ENCODE peak calls at places on chromosomes 16 and 17, in six cellular contexts. Y, N, O, A, J and U are unnamed samples.
A peak's percentile ranks its signal among the peaks of the same experiment; 100 is the strongest.

GRCh38 chr17:48997827-48998556 is 807 bp downstream of the IGF2BP1 start:
- DNase-seq in N (no peak), J (no peak), A (no peak), Y (no peak), O (no peak), U (no peak)

GRCh38 chr17:68199837-68200688 is 47.8 kb upstream of the AMZ2 start:
- DNase-seq in Y (no peak), N (no peak), A (no peak), O (no peak), J (peak; percentile 14), U (peak; percentile 68)

GRCh38 chr17:39834017-39834416 is 30.1 kb downstream of the IKZF3 start:
- DNase-seq in N (no peak), Y (no peak), J (no peak), O (no peak), A (no peak), U (no peak)

GRCh38 chr16:65497571-65497970 is 375.7 kb upstream of the CDH11 start:
- DNase-seq in J (no peak), N (no peak), A (no peak), O (no peak), Y (no peak), U (no peak)

GRCh38 chr17:263773-264172 is 82.3 kb upstream of the DOC2B start:
- DNase-seq in Y (no peak), A (no peak), O (no peak), N (no peak), J (peak; percentile 6), U (no peak)

GRCh38 chr16:67454104-67454503 is 23.2 kb downstream of the HSD11B2 start:
- DNase-seq in N (no peak), A (no peak), Y (no peak), O (no peak), J (no peak), U (no peak)

GRCh38 chr17:17868637-17869522 is 32.1 kb upstream of the SREBF1 start:
- DNase-seq in Y (no peak), O (no peak), A (no peak), N (no peak), J (no peak), U (no peak)

GRCh38 chr17:8397636-8398035 is at the start of gene RNF222:
- DNase-seq in Y (no peak), O (no peak), A (no peak), J (no peak), N (no peak), U (peak; percentile 85)

GRCh38 chr17:32927724-32928526 is at the start of gene TMEM98:
- DNase-seq in Y (no peak), O (no peak), A (no peak), N (no peak), J (peak; percentile 56), U (peak; percentile 82)

GRCh38 chr17:70078549-70078948 is 3.5 kb downstream of the KCNJ16 start:
- DNase-seq in Y (no peak), O (no peak), J (no peak), N (no peak), A (no peak), U (no peak)

GRCh38 chr17:48717367-48718161 is 4.8 kb downstream of the PRAC1 start:
- DNase-seq in Y (no peak), A (no peak), O (no peak), J (no peak), N (no peak), U (peak; percentile 36)

GRCh38 chr17:58539703-58540102 is 25.3 kb upstream of the MTMR4 start:
- DNase-seq in J (no peak), N (no peak), Y (no peak), O (no peak), A (no peak), U (no peak)

GRCh38 chr17:3448059-3448630 is 14.5 kb upstream of the OR1E2 start:
- DNase-seq in A (peak; percentile 5), O (no peak), J (no peak), Y (no peak), N (no peak), U (no peak)

GRCh38 chr16:4086153-4086552 is 30.1 kb downstream of the ADCY9 start:
- DNase-seq in Y (no peak), J (no peak), O (peak; percentile 82), N (no peak), A (no peak), U (no peak)

GRCh38 chr16:86091976-86092375 is 193.0 kb downstream of the IRF8 start:
- DNase-seq in N (no peak), O (no peak), Y (no peak), J (no peak), A (no peak), U (peak; percentile 59)

GRCh38 chr17:62599964-62600657 is 27.4 kb upstream of the MRC2 start:
- DNase-seq in O (no peak), Y (no peak), J (no peak), N (no peak), A (no peak), U (no peak)

GRCh38 chr16:27439273-27440018 is 37.5 kb downstream of the IL21R start:
- DNase-seq in Y (no peak), O (no peak), A (no peak), N (no peak), J (no peak), U (no peak)

GRCh38 chr16:58299757-58300349 is 5.0 kb upstream of the PRSS54 start:
- DNase-seq in A (peak; percentile 12), N (no peak), J (no peak), O (no peak), Y (no peak), U (no peak)

GRCh38 chr16:85986931-85987749 is 88.2 kb downstream of the IRF8 start:
- DNase-seq in O (no peak), Y (no peak), N (no peak), A (no peak), J (no peak), U (no peak)

GRCh38 chr17:2950846-2951245 is 112.6 kb downstream of the OR1D5 start:
- DNase-seq in J (peak; percentile 8), N (no peak), Y (no peak), A (no peak), O (no peak), U (no peak)

GRCh38 chr17:45867171-45867570 is 22.5 kb downstream of the SPPL2C start:
- DNase-seq in Y (no peak), A (no peak), O (no peak), J (no peak), N (no peak), U (no peak)

GRCh38 chr17:57356722-57357391 is 100.5 kb downstream of the MSI2 start:
- DNase-seq in A (no peak), J (no peak), Y (no peak), N (no peak), O (no peak), U (no peak)

GRCh38 chr16:27401768-27402568 is at the start of gene IL21R:
- DNase-seq in O (peak; percentile 90), Y (no peak), A (no peak), J (peak; percentile 21), N (no peak), U (no peak)

GRCh38 chr17:81527591-81528383 is at the start of gene FSCN2:
- DNase-seq in J (no peak), O (peak; percentile 58), Y (no peak), N (no peak), A (no peak), U (no peak)

GRCh38 chr16:60013076-60013475 is 1279.0 kb upstream of the GOT2 start:
- DNase-seq in N (no peak), A (no peak), O (no peak), Y (no peak), J (no peak), U (no peak)

GRCh38 chr16:89350701-89351380 is 133.3 kb downstream of the ZNF778 start:
- DNase-seq in J (no peak), Y (no peak), O (no peak), N (no peak), A (no peak), U (no peak)

DNA sequence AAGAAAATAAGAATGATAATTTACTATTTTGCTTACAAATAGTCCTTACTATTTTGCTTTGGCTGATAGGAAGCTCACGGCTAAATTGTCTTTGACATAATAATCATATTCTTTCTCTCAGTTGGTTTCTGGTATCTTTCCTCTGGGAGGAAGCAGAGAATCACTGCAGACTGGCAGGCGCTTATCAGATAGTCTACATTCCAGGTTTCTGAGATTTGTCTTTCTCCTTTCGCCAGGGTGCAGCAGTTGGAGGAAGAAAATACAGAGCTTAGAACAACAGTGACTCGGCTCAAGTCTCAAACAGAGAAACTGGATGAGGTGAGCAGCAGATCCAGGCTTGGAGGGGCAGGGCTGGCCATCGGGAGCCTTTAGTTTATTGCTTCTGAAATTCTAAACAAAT is 136.1 kb downstream of the RAB11FIP4 start:
- DNase-seq in O (no peak), N (no peak), Y (no peak), J (no peak), A (no peak), U (no peak)
- TF ChIP-seq CTCF in O (no peak), N (no peak), Y (no peak), J (no peak), A (no peak), U (no peak)

DNA sequence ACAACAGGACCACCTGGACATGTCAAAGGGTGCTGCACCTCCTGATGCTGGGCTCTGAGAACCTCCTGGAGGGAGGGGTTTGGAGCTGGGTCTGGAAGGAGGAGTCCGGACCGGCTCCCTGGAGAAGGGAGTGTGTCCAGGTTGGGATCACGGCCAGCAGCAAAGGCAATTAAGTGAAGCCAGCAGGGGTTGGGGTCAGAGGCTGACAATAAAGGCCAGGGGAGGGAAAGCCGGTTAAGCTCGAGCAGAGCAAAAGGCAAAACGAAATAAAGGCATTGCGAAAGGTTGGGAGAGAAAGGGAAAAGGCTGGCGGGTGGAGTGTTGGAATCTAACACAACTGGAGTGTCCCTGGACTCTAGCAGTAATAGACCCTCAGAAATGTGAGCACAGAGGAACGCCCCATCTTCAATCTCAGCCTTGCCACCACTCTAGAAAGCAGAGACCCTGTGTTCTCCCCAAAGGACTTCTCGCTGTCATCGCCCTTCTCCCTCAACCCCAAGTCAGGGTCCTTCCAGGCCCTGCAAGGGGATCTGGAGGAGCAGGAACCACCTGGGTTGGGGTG is 905 bp upstream of the CACNG4 start:
- DNase-seq in Y (no peak), O (peak; percentile 30), J (no peak), A (no peak), N (no peak), U (no peak)
- H3K4me3 ChIP-seq in Y (no peak overlapping the region), O (no peak overlapping the region), J (no peak overlapping the region), A (peak overlapping the region; percentile 65), N (no peak overlapping the region), U (no peak overlapping the region)

GRCh38 chr16:84825896-84826557 is 6.2 kb downstream of the CRISPLD2 start:
- DNase-seq in Y (no peak), J (no peak), O (no peak), A (no peak), N (no peak), U (no peak)
- TF ChIP-seq POLR2A in Y (no peak), J (no peak), O (no peak), A (no peak), N (no peak), U (no peak)

DNA sequence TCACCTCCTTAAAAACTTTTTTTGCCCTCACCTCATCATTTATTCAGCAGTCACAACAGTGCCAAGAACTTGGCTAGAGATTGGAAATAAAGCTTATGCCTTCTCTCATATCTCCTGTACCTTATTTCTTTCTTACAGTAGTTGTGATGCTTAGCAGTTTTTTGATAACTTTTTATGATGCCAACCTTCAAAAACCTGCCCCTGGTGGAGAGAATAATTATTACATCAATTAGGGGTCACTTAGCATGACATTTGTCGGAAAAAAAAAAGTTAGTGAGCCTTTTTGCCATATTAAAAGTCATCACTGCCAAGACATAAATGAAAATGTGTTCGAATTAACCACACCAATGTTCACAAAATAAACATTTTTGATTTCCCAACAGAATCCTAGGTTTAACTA is 296.6 kb downstream of the WWOX start:
- DNase-seq in Y (no peak), A (peak; percentile 13), N (no peak), J (no peak), O (no peak), U (no peak)
- TF ChIP-seq CTCF in Y (no peak), A (no peak), N (no peak), J (no peak), O (peak; percentile 25), U (no peak)